ENCODE peak calls at places on chromosomes 12 and 14, in ten cellular contexts. B, M, W, A, I, O, G, D, S and V are unnamed samples.

GRCh38 chr12:90331821-90332220 is 623.2 kb downstream of the CCER1 start:
- DNase-seq in G (no peak), A (no peak), M (no peak), S (no peak), W (no peak), B (no peak), D (no peak), I (no peak), O (no peak), V (no peak)

GRCh38 chr12:102454808-102455760 is 25.3 kb downstream of the IGF1 start:
- DNase-seq in A (peak; percentile 42), W (peak; percentile 73), S (no peak), D (no peak), I (peak; percentile 83), G (no peak), M (peak; percentile 37), B (no peak), O (no peak), V (no peak)

GRCh38 chr12:58148405-58148804 is 207.0 kb downstream of the ATP23 start:
- DNase-seq in O (no peak), G (no peak), M (no peak), B (no peak), S (no peak), I (no peak), A (no peak), D (peak; percentile 6), W (peak; percentile 80), V (peak; percentile 84)

GRCh38 chr12:19287302-19287701 is 152.0 kb upstream of the AEBP2 start:
- DNase-seq in S (no peak), B (no peak), W (peak; percentile 14), A (no peak), G (no peak), M (no peak), O (no peak), D (no peak), I (no peak), V (peak; percentile 65)

GRCh38 chr14:104359301-104359968 is 220.1 kb upstream of the C14orf180 start:
- DNase-seq in I (peak; percentile 17), O (no peak), B (no peak), M (no peak), A (peak; percentile 14), D (no peak), S (no peak), W (no peak), G (no peak), V (no peak)

GRCh38 chr14:103698380-103699260 is 16.6 kb downstream of the XRCC3 start:
- DNase-seq in M (no peak), O (no peak), B (no peak), D (no peak), I (peak; percentile 59), A (no peak), W (no peak), G (peak; percentile 92), S (peak; percentile 90), V (no peak)

GRCh38 chr14:51865953-51866747 is 5.7 kb downstream of the GNG2 start:
- DNase-seq in W (no peak), B (peak; percentile 32), G (no peak), M (no peak), S (no peak), O (no peak), D (no peak), I (no peak), A (no peak), V (no peak)

GRCh38 chr14:61219673-61220072 is 61.5 kb downstream of the TMEM30B start:
- DNase-seq in O (no peak), B (no peak), W (peak; percentile 71), I (no peak), A (no peak), M (no peak), D (no peak), S (no peak), G (no peak), V (no peak)

GRCh38 chr12:115687094-115687493 is 590.4 kb downstream of the MED13L start:
- DNase-seq in B (no peak), D (no peak), M (no peak), A (no peak), I (no peak), S (no peak), G (peak; percentile 26), W (no peak), O (no peak), V (no peak)

DNA sequence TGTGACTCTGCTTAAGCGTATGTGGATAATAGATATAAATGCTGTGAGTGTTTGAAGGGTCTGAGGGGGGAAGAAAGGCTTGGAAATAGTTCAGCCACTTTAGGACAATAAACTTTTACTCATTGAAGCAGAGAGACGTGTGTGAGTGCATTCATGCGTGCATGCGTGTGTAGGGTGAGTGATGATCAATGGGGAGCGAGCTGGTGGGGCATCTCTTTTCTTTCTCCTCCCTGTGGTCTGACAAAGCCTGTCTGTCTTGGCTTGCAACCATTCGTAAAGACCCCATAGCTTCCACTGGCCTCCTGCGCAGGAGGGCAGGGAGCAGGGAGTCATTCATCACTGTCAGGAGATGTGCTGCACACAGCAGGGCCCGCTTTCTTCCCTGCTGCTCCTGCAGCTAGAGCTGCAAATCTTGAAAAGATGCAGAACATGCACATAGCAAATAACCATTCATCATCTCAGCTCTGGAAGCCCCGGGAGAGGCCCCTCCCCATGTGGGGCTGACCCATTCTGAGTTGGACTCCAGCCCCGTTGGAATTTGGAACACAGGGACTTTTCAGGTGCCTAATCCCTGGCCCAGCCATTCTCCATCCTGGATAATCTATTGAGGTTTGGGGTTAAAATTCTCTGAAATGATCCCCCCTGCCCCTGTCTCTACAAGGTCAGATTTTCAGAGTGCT is 223.2 kb downstream of the PPM1H start:
- DNase-seq in A (no peak), G (no peak), O (no peak), W (no peak), I (no peak), S (no peak), M (no peak), B (no peak), D (no peak), V (no peak)
- H3K36me3 ChIP-seq in A (no peaks in the 10 kb centered on the region), G (no peaks in the 10 kb centered on the region), O (no peaks in the 10 kb centered on the region), W (no peaks in the 10 kb centered on the region), I (no peaks in the 10 kb centered on the region), S (no peaks in the 10 kb centered on the region), M (no peaks in the 10 kb centered on the region), B (no peaks in the 10 kb centered on the region), D (no peaks in the 10 kb centered on the region), V (peaks cover 3% of the 10 kb centered on the region)

GRCh38 chr14:20799444-20799843 is 3.2 kb downstream of the RNASE1 start:
- DNase-seq in G (no peak), S (no peak), B (no peak), A (no peak), M (no peak), W (no peak), D (no peak), O (no peak), I (no peak), V (no peak)

GRCh38 chr14:20802341-20803084 is at the start of gene RNASE1:
- DNase-seq in A (no peak), B (no peak), O (no peak), W (peak; percentile 5), M (peak; percentile 10), D (no peak), S (peak; percentile 63), G (peak; percentile 71), I (peak; percentile 84), V (no peak)

GRCh38 chr14:20799955-20800544 is 2.6 kb downstream of the RNASE1 start:
- DNase-seq in D (no peak), M (no peak), A (no peak), B (no peak), O (no peak), W (no peak), I (peak; percentile 76), S (peak; percentile 26), G (peak; percentile 33), V (no peak)

GRCh38 chr14:20803221-20803620 is 577 bp upstream of the RNASE1 start:
- DNase-seq in O (no peak), I (no peak), W (no peak), A (no peak), D (no peak), S (no peak), B (no peak), M (no peak), G (no peak), V (no peak)

GRCh38 chr14:20801726-20802125 is 918 bp downstream of the RNASE1 start:
- DNase-seq in D (no peak), M (no peak), I (peak; percentile 79), O (no peak), A (no peak), B (no peak), W (no peak), G (peak; percentile 66), S (peak; percentile 69), V (no peak)
- H3K4me3 ChIP-seq in D (no peak overlapping the region), M (peak overlapping the region; percentile 55), I (peak overlapping the region; percentile 61), O (no peak overlapping the region), A (peak overlapping the region; percentile 24), B (no peak overlapping the region), W (no peak overlapping the region), G (peak overlapping the region; percentile 40), S (peak overlapping the region; percentile 12), V (no peak overlapping the region)

DNA sequence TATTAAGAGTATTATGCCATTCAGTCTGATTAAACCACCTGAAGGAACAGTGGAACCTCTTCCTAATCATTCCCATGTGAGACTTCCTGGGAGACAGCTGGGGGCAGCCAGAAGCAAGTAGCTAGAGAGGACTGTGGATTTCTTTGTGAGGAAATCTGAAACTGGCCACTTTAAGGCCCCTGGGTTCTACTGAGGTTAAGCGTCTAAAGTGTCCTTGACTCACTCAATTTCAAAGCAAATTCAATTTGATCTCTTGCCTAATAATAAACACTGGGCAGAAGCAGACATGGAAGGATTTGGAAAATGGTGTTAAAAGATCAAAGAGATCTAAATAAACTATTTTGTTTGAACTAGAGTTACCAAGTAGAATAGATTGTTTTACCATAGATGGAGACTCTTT is 909.9 kb downstream of the NRXN3 start:
- DNase-seq in W (no peak), S (no peak), G (no peak), I (no peak), A (no peak), M (no peak), D (no peak), O (no peak), B (no peak), V (no peak)
- H3K36me3 ChIP-seq in W (no peaks in the 10 kb centered on the region), S (no peaks in the 10 kb centered on the region), G (no peaks in the 10 kb centered on the region), I (no peaks in the 10 kb centered on the region), A (no peaks in the 10 kb centered on the region), M (no peaks in the 10 kb centered on the region), D (no peaks in the 10 kb centered on the region), O (no peaks in the 10 kb centered on the region), B (no peaks in the 10 kb centered on the region), V (no peaks in the 10 kb centered on the region)

GRCh38 chr14:23353433-23353780 is 720 bp upstream of the SLC22A17 start:
- DNase-seq in A (no peak), G (no peak), S (no peak), B (no peak), M (no peak), O (no peak), I (no peak), W (no peak), D (no peak), V (no peak)

GRCh38 chr14:23351681-23352505 is 794 bp downstream of the SLC22A17 start:
- DNase-seq in D (no peak), G (no peak), A (no peak), M (no peak), W (peak; percentile 34), S (no peak), O (no peak), I (no peak), B (no peak), V (no peak)

GRCh38 chr14:23356036-23356435 is 3.3 kb upstream of the SLC22A17 start:
- DNase-seq in W (no peak), S (no peak), D (no peak), A (no peak), I (no peak), O (no peak), B (no peak), G (no peak), M (no peak), V (no peak)

GRCh38 chr14:23354990-23355389 is 2.3 kb upstream of the SLC22A17 start:
- DNase-seq in D (no peak), A (no peak), O (no peak), M (no peak), W (no peak), I (no peak), B (no peak), S (no peak), G (no peak), V (no peak)

GRCh38 chr14:23352506-23353432 is at the start of gene SLC22A17:
- DNase-seq in O (no peak), D (peak; percentile 13), B (no peak), A (peak; percentile 60), I (peak; percentile 63), G (peak; percentile 65), M (no peak), W (peak; percentile 97), S (peak; percentile 61), V (peak; percentile 71)
- H3K4me3 ChIP-seq in O (peak within 1 kb of the TSS; percentile 47), D (peak within 1 kb of the TSS; percentile 50), B (peak within 1 kb of the TSS; percentile 44), A (peak within 1 kb of the TSS; percentile 55), I (peak within 1 kb of the TSS; percentile 70), G (peak within 1 kb of the TSS; percentile 47), M (peak within 1 kb of the TSS; percentile 54), W (peak within 1 kb of the TSS; percentile 77), S (peak within 1 kb of the TSS; percentile 58), V (peak within 1 kb of the TSS; percentile 49)